ENCODE peak calls at places on chromosomes 16 and 17, in four cellular contexts. I, Q, O and E are unnamed samples.

GRCh38 chr16:67017810-67018488 is 11.0 kb upstream of the CBFB start:
- DNase-seq in I (peak), Q (peak), O (peak), E (peak)

GRCh38 chr17:39921323-39921722 is 2.9 kb upstream of the GSDMB start:
- DNase-seq in I (no peak), Q (no peak), O (no peak), E (no peak)

GRCh38 chr16:967546-968295 is 3.1 kb downstream of the LMF1 start:
- DNase-seq in I (no peak), Q (no peak), O (no peak), E (no peak)

GRCh38 chr16:29825145-29826044 is 5.1 kb downstream of the MVP start:
- DNase-seq in I (peak), Q (peak), O (peak), E (peak)

GRCh38 chr16:10205688-10206087 is 23.5 kb upstream of the GRIN2A start:
- DNase-seq in I (no peak), Q (no peak), O (no peak), E (no peak)

GRCh38 chr17:50719924-50720805 is 762 bp downstream of the LUC7L3 start:
- DNase-seq in I (no peak), Q (no peak), O (no peak), E (no peak)

GRCh38 chr17:51510940-51511339 is 250.6 kb downstream of the UTP18 start:
- DNase-seq in I (no peak), Q (no peak), O (no peak), E (no peak)

GRCh38 chr16:71406316-71406715 is 35.5 kb downstream of the TLE7 start:
- DNase-seq in I (no peak), Q (no peak), O (no peak), E (no peak)

GRCh38 chr16:9134739-9135138 is 43.3 kb downstream of the HAPSTR1 start:
- DNase-seq in I (peak), Q (peak), O (peak), E (peak)

GRCh38 chr16:87017388-87018012 is 299.7 kb downstream of the C16orf95 start:
- DNase-seq in I (peak), Q (peak), O (no peak), E (peak)

GRCh38 chr17:80430446-80431245 is 15.7 kb downstream of the ENDOV start:
- DNase-seq in I (no peak), Q (no peak), O (no peak), E (no peak)

GRCh38 chr17:57553991-57554825 is 190.9 kb downstream of the CCDC182 start:
- DNase-seq in I (peak), Q (peak), O (no peak), E (peak)

DNA sequence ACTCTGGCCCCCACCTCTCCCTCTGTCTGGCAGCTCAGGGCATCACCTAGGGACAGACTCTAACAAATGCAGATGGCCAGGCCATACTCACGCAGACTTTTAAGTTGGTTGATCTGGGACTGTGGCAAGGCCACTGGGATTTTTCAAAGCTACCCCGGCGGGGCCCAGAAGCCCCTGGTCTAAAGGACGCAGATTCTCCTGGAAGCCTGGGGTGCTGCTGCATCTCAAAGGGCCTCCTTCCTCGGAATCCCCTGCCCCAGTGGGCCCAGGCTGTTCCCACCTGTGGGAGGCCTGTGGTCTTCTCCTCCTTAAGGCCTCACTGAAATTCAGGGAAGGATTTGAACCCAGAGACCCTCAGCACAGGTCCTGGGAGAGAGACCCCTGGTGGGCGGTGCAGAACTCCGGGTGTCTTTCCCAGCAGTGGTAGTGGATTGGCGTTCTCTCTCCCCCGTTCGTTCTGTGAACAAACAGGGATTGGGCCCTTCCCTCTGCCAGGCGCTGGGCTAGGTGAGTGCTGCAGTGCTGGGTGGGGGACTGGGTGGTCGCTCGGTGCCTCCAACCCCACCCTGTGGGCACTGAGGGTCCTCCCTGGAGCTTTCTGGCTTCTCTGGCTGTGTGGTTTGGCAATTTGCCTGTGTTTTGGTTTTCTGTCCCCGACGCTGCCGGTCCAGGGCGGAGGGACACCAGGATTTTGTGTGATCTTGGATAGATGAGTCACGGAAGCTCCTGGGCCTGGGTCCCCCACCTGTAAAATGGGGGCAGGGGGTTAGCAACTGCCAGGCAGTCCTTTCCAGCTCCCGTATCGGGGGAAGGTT is 160.6 kb upstream of the GSE1 start:
- DNase-seq in I (no peak), Q (no peak), O (peak), E (no peak)
- TF ChIP-seq CTCF in I (no peak), Q (no peak), O (no peak), E (no peak)

GRCh38 chr16:24737391-24737871 is 8.0 kb downstream of the TNRC6A start:
- DNase-seq in I (peak), Q (peak), O (no peak), E (peak)

GRCh38 chr16:24734382-24734781 is 4.9 kb downstream of the TNRC6A start:
- DNase-seq in I (peak), Q (peak), O (no peak), E (peak)

GRCh38 chr16:24738895-24739294 is 9.4 kb downstream of the TNRC6A start:
- DNase-seq in I (no peak), Q (no peak), O (no peak), E (no peak)

GRCh38 chr16:24736758-24737157 is 7.3 kb downstream of the TNRC6A start:
- DNase-seq in I (no peak), Q (no peak), O (no peak), E (peak)

GRCh38 chr16:24737916-24738594 is 8.6 kb downstream of the TNRC6A start:
- DNase-seq in I (no peak), Q (no peak), O (no peak), E (no peak)
- H3K4me3 ChIP-seq in I (no peak), Q (no peak), O (no peak), E (no peak)

DNA sequence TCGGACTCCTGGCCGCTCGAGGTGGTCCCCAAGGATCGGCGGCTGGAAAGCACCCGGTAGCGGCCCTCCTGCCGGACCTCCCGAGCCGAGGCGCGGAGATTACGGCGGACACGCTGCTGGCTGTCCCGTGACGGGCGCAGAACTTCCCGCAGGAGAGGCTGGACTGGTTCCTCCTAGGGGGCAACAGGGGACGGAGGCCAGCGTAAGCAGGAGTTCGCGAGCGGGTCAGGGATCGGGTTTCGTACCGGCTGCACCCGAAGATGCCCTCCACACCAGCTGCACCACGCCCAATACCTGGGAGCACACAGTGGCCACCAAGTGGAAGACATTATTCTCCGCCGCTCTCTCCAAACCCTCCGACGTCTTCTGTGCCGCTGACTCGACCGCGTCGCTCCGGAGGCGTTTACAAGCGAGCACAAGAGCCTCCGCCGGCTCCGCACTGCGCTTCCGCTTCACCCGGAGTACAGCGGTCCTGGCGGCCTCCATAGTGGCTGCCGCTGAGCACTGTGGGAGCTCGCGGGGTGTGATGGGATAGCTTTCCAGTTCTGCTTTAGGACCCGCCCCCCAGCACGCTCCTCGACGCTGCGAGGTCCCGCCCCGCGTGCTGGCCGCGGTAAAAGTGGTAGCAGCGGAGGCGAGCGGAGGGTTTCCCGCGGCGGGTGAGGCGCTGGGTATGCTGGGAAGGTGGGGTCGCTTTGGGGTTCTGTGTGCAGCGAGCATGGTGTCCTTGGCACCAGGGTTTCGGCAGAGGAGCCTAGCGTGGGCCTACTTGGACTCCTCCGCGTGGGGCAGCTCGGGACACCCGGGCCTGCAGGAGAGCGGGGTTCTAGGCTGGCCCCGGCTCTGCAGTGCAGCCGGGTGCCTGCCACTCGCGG is at the start of the genes PRMT7 and SLC7A6OS:
- DNase-seq in I (peak), Q (peak), O (peak), E (peak)
- TF ChIP-seq CTCF in I (no peak), Q (no peak), O (no peak), E (peak)

GRCh38 chr17:4537451-4538235 is 17.5 kb downstream of the MYBBP1A start:
- DNase-seq in I (no peak), Q (no peak), O (no peak), E (no peak)

GRCh38 chr17:4535667-4536258 is 19.4 kb downstream of the MYBBP1A start:
- DNase-seq in I (no peak), Q (no peak), O (no peak), E (no peak)

GRCh38 chr17:4536259-4536741 is 18.9 kb downstream of the MYBBP1A start:
- DNase-seq in I (no peak), Q (peak), O (no peak), E (peak)

GRCh38 chr17:4538236-4539002 is 16.8 kb downstream of the MYBBP1A start:
- DNase-seq in I (no peak), Q (no peak), O (no peak), E (no peak)

DNA sequence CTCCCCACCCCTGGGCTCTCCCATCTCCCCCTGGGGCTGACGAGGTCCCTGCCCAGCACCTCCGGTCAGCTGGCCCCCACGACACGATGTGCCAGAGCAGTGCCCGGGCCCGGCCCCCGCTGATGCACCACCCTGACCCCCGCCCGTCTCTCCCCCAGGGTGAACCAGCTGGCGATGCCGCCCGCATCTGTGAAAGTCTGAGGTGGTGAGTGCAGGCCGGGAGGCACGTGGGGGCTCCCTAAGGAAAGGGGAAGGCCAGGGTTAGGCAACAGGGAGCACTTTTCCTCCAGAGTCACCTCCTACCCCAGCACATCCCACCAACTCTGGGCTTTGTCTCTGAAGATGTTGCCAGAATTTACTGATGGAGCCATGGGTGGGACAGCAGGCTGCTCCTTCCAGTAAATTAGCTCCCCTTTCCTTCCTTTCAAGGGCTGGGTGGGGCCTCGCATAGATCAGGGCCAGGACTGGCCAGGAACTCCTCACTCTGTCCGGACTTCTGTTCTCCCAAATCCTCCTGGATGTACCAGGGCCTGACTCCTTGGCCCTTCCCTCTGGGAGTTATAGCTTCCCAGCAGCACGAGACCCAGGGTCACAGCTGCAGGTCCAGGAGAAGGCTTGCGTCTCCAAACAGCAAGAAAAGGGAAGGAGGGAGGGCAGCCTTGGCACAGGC is 18.3 kb downstream of the MYBBP1A start:
- DNase-seq in I (peak), Q (peak), O (no peak), E (peak)
- H3K4me3 ChIP-seq in I (no peak), Q (no peak), O (no peak), E (no peak)